ENCODE peak calls at places on chromosomes 5 and 9, in ten cellular contexts. C is CD8-positive, alpha-beta T cell; D is psoas muscle; O is ovary; A is mesendoderm; W is GM23248; R is brain microvascular endothelial cell; Q is heart right ventricle; G is A549; S is uterus. P is an unnamed sample.

GRCh38 chr9:129496187-129497063 is 124.5 kb downstream of the C9orf50 start:
- DNase-seq in A (peak), W (peak), G (peak), O (peak), R (peak), S (peak), D (peak), C (peak), Q (peak), P (peak)

GRCh38 chr9:116191757-116192415 is 38.3 kb downstream of the PAPPA start:
- DNase-seq in O (no peak), S (no peak), Q (no peak), C (no peak), D (no peak), A (peak), G (no peak), W (no peak), R (no peak), P (no peak)

GRCh38 chr5:909994-910768 is 17.5 kb downstream of the TRIP13 start:
- DNase-seq in Q (no peak), G (no peak), D (no peak), R (no peak), W (no peak), S (no peak), C (no peak), A (no peak), O (no peak), P (no peak)

GRCh38 chr9:33117306-33117705 is 40.8 kb upstream of the SMU1 start:
- DNase-seq in A (no peak), S (no peak), Q (no peak), D (no peak), G (no peak), O (peak), R (no peak), C (no peak), W (peak), P (no peak)

GRCh38 chr5:176653401-176653800 is 6.1 kb downstream of the TSPAN17 start:
- DNase-seq in O (no peak), A (no peak), C (peak), D (no peak), W (peak), R (no peak), G (no peak), S (no peak), Q (no peak), P (no peak)

GRCh38 chr9:130451509-130452388 is 7.0 kb downstream of the ASS1 start:
- DNase-seq in D (peak), S (peak), A (peak), R (peak), C (no peak), Q (peak), G (peak), W (peak), O (peak), P (no peak)

GRCh38 chr9:114214181-114214580 is 58.8 kb downstream of the COL27A1 start:
- DNase-seq in G (no peak), A (no peak), S (peak), R (no peak), C (no peak), W (peak), Q (no peak), O (peak), D (peak), P (no peak)

GRCh38 chr9:136267261-136268111 is 21.9 kb upstream of the QSOX2 start:
- DNase-seq in C (peak), W (peak), O (peak), A (peak), G (peak), D (peak), R (peak), S (peak), Q (peak), P (peak)

GRCh38 chr5:158014367-158014766 is 155.4 kb upstream of the CLINT1 start:
- DNase-seq in Q (no peak), W (peak), A (no peak), C (no peak), S (no peak), O (no peak), G (no peak), R (no peak), D (no peak), P (no peak)

GRCh38 chr5:14364576-14365472 is 216.8 kb upstream of the OTULINL start:
- DNase-seq in A (peak), R (no peak), S (no peak), D (no peak), W (no peak), O (no peak), G (peak), Q (no peak), C (no peak), P (no peak)

GRCh38 chr9:68955281-68955680 is 58.6 kb downstream of the PRKACG start:
- DNase-seq in C (no peak), G (no peak), W (no peak), R (no peak), S (no peak), D (no peak), O (no peak), A (no peak), Q (no peak), P (no peak)

GRCh38 chr9:28135571-28135970 is 562.3 kb upstream of the C9orf72 start:
- DNase-seq in S (no peak), W (no peak), G (no peak), A (peak), R (no peak), Q (no peak), C (no peak), O (no peak), D (no peak), P (no peak)

GRCh38 chr5:57538341-57538955 is 55.8 kb upstream of the ACTBL2 start:
- DNase-seq in G (no peak), S (no peak), C (no peak), D (no peak), W (peak), A (no peak), Q (no peak), O (no peak), R (peak), P (no peak)

GRCh38 chr9:137383453-137384115 is 39.4 kb downstream of the EXD3 start:
- DNase-seq in A (no peak), O (peak), Q (no peak), W (no peak), S (no peak), D (no peak), G (no peak), R (no peak), C (no peak), P (no peak)

GRCh38 chr9:127538849-127539258 is 73.2 kb upstream of the STXBP1 start:
- DNase-seq in Q (no peak), R (no peak), D (no peak), A (no peak), G (no peak), O (no peak), W (peak), C (no peak), S (no peak), P (no peak)

GRCh38 chr5:96476654-96477053 is 43.6 kb upstream of the PCSK1 start:
- DNase-seq in C (no peak), S (no peak), W (peak), G (no peak), O (no peak), R (peak), D (no peak), A (no peak), Q (no peak), P (no peak)

GRCh38 chr5:40436535-40437237 is 243.0 kb upstream of the PTGER4 start:
- DNase-seq in S (no peak), D (no peak), O (no peak), W (no peak), C (peak), Q (no peak), A (no peak), R (no peak), G (no peak), P (no peak)

GRCh38 chr5:56480305-56481146 is 247.4 kb upstream of the ANKRD55 start:
- DNase-seq in R (peak), W (peak), C (peak), O (peak), D (peak), S (peak), A (peak), G (no peak), Q (peak), P (no peak)

GRCh38 chr5:96657068-96657467 is 5.1 kb upstream of the CAST start:
- DNase-seq in O (no peak), G (peak), S (peak), C (peak), W (peak), A (no peak), D (no peak), Q (no peak), R (peak), P (no peak)

GRCh38 chr5:170809551-170809950 is 26.0 kb downstream of the GABRP start:
- DNase-seq in O (no peak), D (no peak), Q (no peak), G (peak), R (peak), W (peak), S (no peak), A (peak), C (no peak), P (no peak)

GRCh38 chr5:92402045-92402444 is 1018.9 kb upstream of the ARRDC3 start:
- DNase-seq in A (no peak), S (no peak), R (peak), O (no peak), G (no peak), Q (no peak), W (peak), C (no peak), D (no peak), P (no peak)

GRCh38 chr5:175434800-175435199 is 9.2 kb downstream of the DRD1 start:
- DNase-seq in C (no peak), W (no peak), G (no peak), Q (no peak), O (no peak), R (no peak), A (peak), S (no peak), D (no peak), P (no peak)

GRCh38 chr5:50501510-50502209 is 60.6 kb upstream of the EMB start:
- DNase-seq in W (no peak), C (no peak), G (no peak), R (no peak), Q (no peak), S (no peak), D (no peak), A (no peak), O (no peak), P (no peak)

GRCh38 chr5:124132843-124133242 is 613.6 kb downstream of the ZNF608 start:
- DNase-seq in R (no peak), W (no peak), A (no peak), D (no peak), O (no peak), Q (no peak), C (no peak), S (no peak), G (no peak), P (no peak)

GRCh38 chr9:27276182-27277030 is 20.5 kb downstream of the EQTN start:
- DNase-seq in R (peak), D (no peak), O (no peak), Q (peak), S (peak), G (peak), A (peak), C (no peak), W (peak), P (peak)

GRCh38 chr9:130194406-130194932 is 22.3 kb downstream of the NCS1 start:
- DNase-seq in S (no peak), Q (no peak), O (no peak), W (no peak), A (no peak), C (no peak), R (no peak), G (no peak), D (no peak), P (no peak)

GRCh38 chr9:124188331-124189110 is 69.2 kb upstream of the NEK6 start:
- DNase-seq in Q (no peak), G (no peak), S (no peak), C (no peak), D (no peak), W (no peak), O (no peak), A (no peak), R (no peak), P (no peak)

GRCh38 chr5:88660947-88661869 is 221.8 kb downstream of the MEF2C start:
- DNase-seq in A (peak), W (peak), O (peak), Q (no peak), R (peak), S (peak), C (no peak), G (peak), D (peak), P (no peak)

GRCh38 chr9:82553654-82554366 is 509.1 kb downstream of the RASEF start:
- DNase-seq in S (no peak), W (peak), G (no peak), O (no peak), Q (no peak), C (no peak), A (peak), R (no peak), D (no peak), P (no peak)

GRCh38 chr5:147856801-147857200 is 21.7 kb upstream of the SCGB3A2 start:
- DNase-seq in S (no peak), Q (no peak), W (no peak), O (no peak), G (no peak), C (no peak), R (no peak), D (no peak), A (no peak), P (no peak)

GRCh38 chr9:123893831-123894460 is 36.0 kb downstream of the DENND1A start:
- DNase-seq in D (no peak), Q (no peak), S (no peak), W (peak), G (no peak), O (no peak), C (no peak), R (no peak), A (peak), P (no peak)

GRCh38 chr5:91474201-91474600 is 91.1 kb upstream of the ARRDC3 start:
- DNase-seq in W (no peak), O (no peak), D (no peak), Q (no peak), G (no peak), A (no peak), R (no peak), S (no peak), C (no peak), P (no peak)

GRCh38 chr5:168842571-168843205 is 263.5 kb upstream of the PANK3 start:
- DNase-seq in Q (peak), R (no peak), G (no peak), C (no peak), S (no peak), A (no peak), O (no peak), D (no peak), W (no peak), P (no peak)

GRCh38 chr5:138972230-138972629 is 97.1 kb upstream of the LRRTM2 start:
- DNase-seq in D (no peak), R (no peak), G (no peak), O (no peak), W (peak), Q (no peak), A (no peak), C (no peak), S (no peak), P (no peak)

GRCh38 chr5:124655943-124656459 is 90.4 kb downstream of the ZNF608 start:
- DNase-seq in A (no peak), R (peak), C (no peak), Q (no peak), G (peak), S (no peak), D (no peak), O (no peak), W (peak), P (no peak)

GRCh38 chr5:122264610-122265009 is 47.4 kb upstream of the SNCAIP start:
- DNase-seq in W (no peak), G (no peak), C (no peak), Q (no peak), R (no peak), A (peak), O (no peak), S (no peak), D (no peak), P (no peak)

GRCh38 chr5:122263352-122264030 is 48.5 kb upstream of the SNCAIP start:
- DNase-seq in Q (no peak), S (no peak), D (no peak), C (no peak), O (no peak), G (no peak), W (peak), A (no peak), R (peak), P (no peak)

GRCh38 chr5:122262107-122262506 is 49.9 kb upstream of the SNCAIP start:
- DNase-seq in D (no peak), C (no peak), A (no peak), Q (no peak), R (peak), G (no peak), S (no peak), O (no peak), W (peak), P (no peak)

GRCh38 chr5:122267195-122267594 is 44.8 kb upstream of the SNCAIP start:
- DNase-seq in R (no peak), S (no peak), O (no peak), W (no peak), C (no peak), G (no peak), Q (no peak), D (no peak), A (peak), P (no peak)
- H3K27ac ChIP-seq in R (no peak), S (no peak), O (no peak), W (no peak), C (no peak), G (no peak), Q (no peak), D (no peak), A (no peak), P (no peak)

DNA sequence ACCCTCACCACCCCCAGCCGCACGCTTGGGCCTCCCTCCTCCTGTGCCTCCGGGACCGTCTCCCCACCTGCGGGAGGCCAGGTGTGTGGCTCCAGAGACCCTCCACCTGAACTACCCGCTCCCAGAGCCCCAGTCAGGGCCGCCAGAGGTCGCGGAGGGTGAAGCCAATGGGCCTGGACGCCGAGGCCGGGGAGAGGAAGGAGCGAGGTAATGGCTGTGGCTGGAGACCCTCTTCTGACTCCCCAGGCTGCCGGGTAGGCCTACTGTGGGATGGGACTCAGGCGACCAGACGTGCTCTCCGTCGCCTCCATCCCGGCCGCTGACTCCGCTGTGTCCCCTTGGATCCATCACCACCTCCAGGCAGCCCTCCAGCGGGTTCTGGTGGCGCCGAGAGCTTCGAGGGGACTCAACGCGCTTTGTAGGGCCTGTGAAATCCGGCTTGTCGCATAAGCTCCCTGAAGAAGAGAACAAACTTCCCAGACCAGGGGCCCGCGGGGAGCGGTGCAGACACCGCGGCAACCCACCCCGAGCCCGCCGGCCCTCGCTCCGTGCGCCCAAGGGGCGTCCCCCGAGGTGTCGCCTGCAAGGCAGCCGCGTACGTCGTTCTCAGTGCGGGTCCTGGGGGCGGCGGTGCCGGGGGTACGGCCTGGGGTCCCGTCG is 12.6 kb downstream of the IRX2 start:
- DNase-seq in R (no peak), G (no peak), A (no peak), C (no peak), S (no peak), O (no peak), W (peak), D (no peak), Q (no peak), P (no peak)
- H3K4me3 ChIP-seq in R (no peak), G (peak), A (no peak), C (no peak), S (no peak), O (no peak), W (peak), D (peak), Q (peak), P (peak)

GRCh38 chr9:37301369-37302172 is 120.9 kb upstream of the GRHPR start:
- DNase-seq in O (no peak), G (no peak), C (no peak), R (no peak), D (no peak), S (no peak), Q (no peak), A (no peak), W (no peak), P (no peak)
- H3K27ac ChIP-seq in O (no peak), G (peak), C (no peak), R (no peak), D (no peak), S (no peak), Q (no peak), A (no peak), W (no peak), P (no peak)

GRCh38 chr5:102722930-102723329 is 32.2 kb upstream of the PAM start:
- DNase-seq in C (no peak), W (peak), O (no peak), D (no peak), A (peak), Q (no peak), S (no peak), G (no peak), R (peak), P (no peak)
- H3K4me3 ChIP-seq in C (no peak), W (no peak), O (no peak), D (no peak), A (no peak), Q (no peak), S (no peak), G (no peak), R (no peak), P (no peak)